ENCODE peak calls at places on chromosomes 6 and 20, in four cellular contexts. X is iPS-NIHi11, T is hepatic stellate cell, L is uterus. P is an unnamed sample.
A peak's percentile ranks its signal among the peaks of the same experiment; 100 is the strongest.

GRCh38 chr6:105753184-105754097 is 332.7 kb upstream of the PRDM1 start:
- DNase-seq in L (no peak), X (no peak), T (no peak), P (no peak)

GRCh38 chr20:48769111-48769879 is 58.5 kb downstream of the PREX1 start:
- DNase-seq in X (peak; percentile 46), T (no peak), L (no peak), P (peak; percentile 11)

GRCh38 chr6:133854167-133854632 is 34.7 kb upstream of the TCF21 start:
- DNase-seq in T (no peak), X (peak; percentile 39), L (no peak), P (peak; percentile 39)

GRCh38 chr6:79467716-79468115 is 69.5 kb downstream of the LCA5 start:
- DNase-seq in T (peak; percentile 10), L (no peak), X (no peak), P (peak; percentile 60)

GRCh38 chr6:138346302-138347195 is 31.2 kb upstream of the SMIM28 start:
- DNase-seq in T (no peak), L (no peak), X (no peak), P (no peak)

GRCh38 chr20:10381477-10381876 is 52.5 kb downstream of the MKKS start:
- DNase-seq in L (no peak), X (no peak), T (no peak), P (no peak)

GRCh38 chr6:61989616-61990015 is 296.4 kb downstream of the KHDRBS2 start:
- DNase-seq in X (no peak), L (no peak), T (no peak), P (no peak)

GRCh38 chr20:57582432-57583288 is 21.8 kb downstream of the PCK1 start:
- DNase-seq in T (no peak), L (peak; percentile 71), X (peak; percentile 75), P (peak; percentile 72)

GRCh38 chr20:10316582-10316981 is 98.0 kb downstream of the SNAP25 start:
- DNase-seq in T (no peak), X (no peak), L (no peak), P (no peak)

GRCh38 chr20:10603971-10604864 is 69.6 kb downstream of the JAG1 start:
- DNase-seq in L (peak; percentile 72), T (peak; percentile 80), X (no peak), P (no peak)

GRCh38 chr6:125886914-125887313 is 69.7 kb upstream of the HINT3 start:
- DNase-seq in L (no peak), X (no peak), T (no peak), P (no peak)

GRCh38 chr6:138485005-138485545 is 14.2 kb downstream of the NHSL1 start:
- DNase-seq in T (no peak), L (no peak), X (peak; percentile 24), P (peak; percentile 24)

GRCh38 chr6:21726676-21727075 is 133.1 kb downstream of the SOX4 start:
- DNase-seq in T (no peak), L (no peak), X (no peak), P (no peak)